ENCODE peak calls at places on chromosomes 1 and 21, in four cellular contexts. G, W, C and A are unnamed samples.
A peak's percentile ranks its signal among the peaks of the same experiment; 100 is the strongest.

GRCh38 chr1:33429332-33429731 is 1.6 kb downstream of the PHC2 start:
- DNase-seq in W (no peak), C (no peak), G (no peak), A (no peak)

GRCh38 chr1:29639741-29640427 is 403.6 kb downstream of the PTPRU start:
- DNase-seq in W (peak; percentile 87), G (no peak), C (no peak), A (peak; percentile 94)

GRCh38 chr1:113940365-113941244 is 11.5 kb downstream of the HIPK1 start:
- DNase-seq in C (no peak), W (no peak), G (no peak), A (no peak)

GRCh38 chr1:66274634-66275033 is 259.3 kb upstream of the SGIP1 start:
- DNase-seq in W (no peak), G (no peak), C (no peak), A (no peak)

GRCh38 chr1:89692601-89693503 is 59.9 kb downstream of the LRRC8C start:
- DNase-seq in G (no peak), C (peak; percentile 11), W (no peak), A (no peak)

GRCh38 chr21:22154579-22155274 is 1156.5 kb downstream of the NCAM2 start:
- DNase-seq in G (no peak), W (no peak), C (no peak), A (no peak)

GRCh38 chr1:156641761-156642264 is at the start of gene BCAN:
- DNase-seq in W (no peak), G (no peak), C (peak; percentile 83), A (no peak)

GRCh38 chr1:168688679-168689657 is 40.0 kb downstream of the DPT start:
- DNase-seq in G (no peak), C (no peak), W (no peak), A (no peak)

GRCh38 chr1:50279622-50280320 is 143.5 kb downstream of the DMRTA2 start:
- DNase-seq in C (peak; percentile 73), W (peak; percentile 8), G (no peak), A (peak; percentile 13)

GRCh38 chr1:81114191-81114590 is 686.5 kb upstream of the ADGRL2 start:
- DNase-seq in C (no peak), W (no peak), G (no peak), A (peak; percentile 0)

GRCh38 chr21:17388226-17388625 is 124.6 kb upstream of the CXADR start:
- DNase-seq in G (no peak), C (no peak), W (no peak), A (no peak)

GRCh38 chr1:50416150-50416527 is 7.1 kb downstream of the DMRTA2 start:
- DNase-seq in W (no peak), C (no peak), G (no peak), A (no peak)

GRCh38 chr1:108913105-108913948 is 36.5 kb downstream of the GPSM2 start:
- DNase-seq in G (no peak), C (peak; percentile 5), W (no peak), A (no peak)

GRCh38 chr1:150981177-150981804 is 801 bp upstream of the ANXA9 start:
- DNase-seq in W (peak; percentile 59), G (no peak), C (peak; percentile 76), A (peak; percentile 50)

GRCh38 chr1:151704246-151704645 is 12.4 kb downstream of the CELF3 start:
- DNase-seq in G (no peak), W (no peak), C (no peak), A (no peak)

GRCh38 chr1:224733021-224733911 is 117.1 kb downstream of the CNIH3 start:
- DNase-seq in G (no peak), W (peak; percentile 70), C (peak; percentile 52), A (no peak)

GRCh38 chr1:19062258-19063029 is 106.0 kb upstream of the IFFO2 start:
- DNase-seq in W (peak; percentile 28), C (no peak), G (no peak), A (no peak)

GRCh38 chr1:95116666-95117206 is 419 bp upstream of the TLCD4 start:
- DNase-seq in C (peak; percentile 86), W (peak; percentile 89), G (peak; percentile 77), A (peak; percentile 83)

GRCh38 chr1:32702599-32703478 is at the start of gene SYNC:
- DNase-seq in C (peak; percentile 60), G (peak; percentile 83), W (peak; percentile 52), A (peak; percentile 66)

GRCh38 chr1:42319871-42320484 is 15.1 kb downstream of the FOXJ3 start:
- DNase-seq in W (no peak), C (no peak), G (no peak), A (no peak)

GRCh38 chr1:155698382-155699038 is 9.6 kb downstream of the DAP3 start:
- DNase-seq in G (no peak), C (no peak), W (no peak), A (peak; percentile 48)

GRCh38 chr1:51516639-51517158 is 2.4 kb downstream of the EPS15 start:
- DNase-seq in W (no peak), C (no peak), G (no peak), A (no peak)

GRCh38 chr1:214901718-214902117 is 180.8 kb upstream of the KCNK2 start:
- DNase-seq in C (no peak), G (no peak), W (no peak), A (no peak)

GRCh38 chr1:218344814-218345672 is at the start of gene TGFB2:
- DNase-seq in C (peak; percentile 80), G (peak; percentile 84), W (peak; percentile 14), A (peak; percentile 92)

GRCh38 chr1:167430134-167430848 is 88.0 kb downstream of the CD247 start:
- DNase-seq in W (no peak), C (no peak), G (no peak), A (no peak)

GRCh38 chr1:231233735-231234417 is 7.1 kb upstream of the GNPAT start:
- DNase-seq in C (no peak), G (no peak), W (peak; percentile 15), A (peak; percentile 41)

GRCh38 chr1:91583326-91583755 is 82.7 kb downstream of the CDC7 start:
- DNase-seq in W (no peak), G (no peak), C (no peak), A (no peak)